ENCODE peak calls at places on chromosomes 4 and X, in seven cellular contexts. K is aorta, E is stomach, X is A549, T is Karpas-422, L is DMS 273 treated with DMSO at 0.1 percent for 48 hours, W is left cardiac atrium. U is an unnamed sample.

GRCh38 chr4:17322514-17322913 is 189.4 kb downstream of the QDPR start:
- DNase-seq in T (no peak), E (no peak), L (no peak), X (no peak), K (no peak), W (no peak), U (no peak)

GRCh38 chr4:154686838-154687237 is 57.0 kb upstream of the LRAT start:
- DNase-seq in W (no peak), T (peak), K (no peak), L (no peak), E (no peak), X (peak), U (peak)

GRCh38 chrX:118562574-118563164 is 67.1 kb downstream of the DOCK11 start:
- DNase-seq in W (no peak), L (no peak), E (no peak), K (no peak), X (no peak), T (peak), U (no peak)

GRCh38 chrX:97372006-97372766 is 488.5 kb downstream of the RPA4 start:
- DNase-seq in E (no peak), X (no peak), K (no peak), W (no peak), L (no peak), T (peak), U (no peak)

GRCh38 chr4:53576676-53577372 is 14.5 kb downstream of the LNX1 start:
- DNase-seq in E (no peak), T (no peak), K (no peak), W (no peak), L (no peak), X (no peak), U (peak)

GRCh38 chr4:957231-957580 is 16.2 kb downstream of the DGKQ start:
- DNase-seq in L (no peak), X (no peak), T (no peak), W (no peak), E (no peak), K (peak), U (no peak)

GRCh38 chr4:57158221-57158620 is 48.0 kb upstream of the IGFBP7 start:
- DNase-seq in E (no peak), T (no peak), K (no peak), W (no peak), X (no peak), L (no peak), U (peak)

GRCh38 chrX:21781525-21781924 is 23.6 kb upstream of the SMPX start:
- DNase-seq in E (no peak), T (no peak), W (no peak), K (no peak), L (peak), X (no peak), U (no peak)

GRCh38 chrX:12489341-12489740 is 301.9 kb upstream of the PRPS2 start:
- DNase-seq in K (no peak), W (no peak), L (no peak), X (no peak), E (no peak), T (no peak), U (no peak)

GRCh38 chr4:126807132-126807531 is 825.6 kb upstream of the INTU start:
- DNase-seq in E (no peak), K (no peak), W (no peak), L (no peak), T (no peak), X (no peak), U (peak)

GRCh38 chr4:72951628-72952027 is 117.9 kb downstream of the COX18 start:
- DNase-seq in K (no peak), E (no peak), T (no peak), L (no peak), X (no peak), W (no peak), U (no peak)

GRCh38 chr4:16609170-16609758 is 289.2 kb downstream of the LDB2 start:
- DNase-seq in E (no peak), T (no peak), X (no peak), W (no peak), L (no peak), K (no peak), U (no peak)

GRCh38 chr4:39975488-39976089 is 2.1 kb downstream of the PDS5A start:
- DNase-seq in T (peak), K (no peak), W (no peak), X (no peak), E (no peak), L (no peak), U (peak)

GRCh38 chrX:100731441-100732281 is at the start of gene SYTL4:
- DNase-seq in T (no peak), W (peak), K (peak), L (no peak), X (peak), E (peak), U (peak)

GRCh38 chrX:117871796-117872195 is 244.8 kb downstream of the KLHL13 start:
- DNase-seq in W (no peak), K (no peak), L (no peak), X (no peak), T (no peak), E (no peak), U (no peak)

GRCh38 chr4:156805696-156806095 is 165.9 kb downstream of the PDGFC start:
- DNase-seq in L (peak), E (no peak), X (no peak), K (no peak), T (no peak), W (no peak), U (no peak)

GRCh38 chr4:157128395-157128794 is 52.4 kb downstream of the GLRB start:
- DNase-seq in T (no peak), E (no peak), W (no peak), X (no peak), K (no peak), L (no peak), U (peak)

GRCh38 chr4:6884341-6884870 is 25.2 kb upstream of the TBC1D14 start:
- DNase-seq in E (no peak), W (no peak), L (no peak), K (no peak), T (no peak), X (no peak), U (no peak)